ENCODE peak calls at places on chromosomes 7 and 10, in eight cellular contexts. T is T1000; N is B cell; G is PC-3; C is GDM1; Z is dorsolateral prefrontal cortex; J is BE2C; Q is activated CD4-positive, CD25-positive, alpha-beta regulatory T cell treated with anti-CD3 and anti-CD28 coated beads, Interleukin-2, amount 50 U/mL, for 72 hours. H is an unnamed sample.

GRCh38 chr7:159095979-159096411 is 48.7 kb downstream of the VIPR2 start:
- DNase-seq in G (no peak), T (no peak), Q (peak), J (no peak), C (no peak), N (no peak), Z (no peak), H (no peak)

GRCh38 chr7:155885162-155886160 is 73.2 kb upstream of the SHH start:
- DNase-seq in N (no peak), Z (peak), C (no peak), J (no peak), Q (no peak), T (peak), G (peak), H (no peak)

GRCh38 chr10:17808971-17809841 is at the start of gene MRC1:
- DNase-seq in N (no peak), Z (no peak), Q (no peak), J (no peak), T (no peak), C (no peak), G (no peak), H (no peak)

GRCh38 chr7:113608786-113609185 is 310.0 kb downstream of the PPP1R3A start:
- DNase-seq in C (no peak), J (no peak), G (no peak), Z (no peak), Q (no peak), N (no peak), T (no peak), H (no peak)

GRCh38 chr7:35593896-35594295 is 101.0 kb downstream of the HERPUD2 start:
- DNase-seq in C (no peak), T (no peak), J (peak), Z (no peak), G (no peak), Q (peak), N (no peak), H (peak)

GRCh38 chr10:43254199-43254730 is 12.6 kb downstream of the RASGEF1A start:
- DNase-seq in N (no peak), Z (no peak), C (no peak), J (no peak), Q (no peak), G (no peak), T (no peak), H (no peak)

GRCh38 chr10:7333995-7334964 is 76.6 kb downstream of the SFMBT2 start:
- DNase-seq in T (no peak), N (no peak), J (peak), Q (no peak), C (no peak), G (no peak), Z (no peak), H (no peak)

GRCh38 chr10:101895781-101896180 is 52.2 kb upstream of the KCNIP2 start:
- DNase-seq in Z (no peak), G (no peak), J (no peak), C (no peak), N (no peak), Q (no peak), T (no peak), H (no peak)

GRCh38 chr7:141351175-141351574 is 200.0 kb upstream of the AGK start:
- DNase-seq in C (no peak), T (no peak), G (no peak), N (no peak), Z (no peak), Q (no peak), J (no peak), H (no peak)

GRCh38 chr10:103241262-103242011 is 4.2 kb upstream of the RPEL1 start:
- DNase-seq in J (peak), Z (no peak), G (peak), T (no peak), N (no peak), Q (no peak), C (peak), H (no peak)

GRCh38 chr10:123864923-123865322 is 26.7 kb downstream of the CPXM2 start:
- DNase-seq in Z (no peak), N (no peak), Q (no peak), T (no peak), G (no peak), C (no peak), J (no peak), H (no peak)

GRCh38 chr7:157120181-157120580 is 18.5 kb upstream of the UBE3C start:
- DNase-seq in G (no peak), Z (no peak), C (no peak), T (no peak), J (no peak), N (no peak), Q (no peak), H (no peak)

GRCh38 chr10:59698326-59698725 is 11.3 kb downstream of the SLC16A9 start:
- DNase-seq in N (no peak), C (no peak), Q (no peak), J (no peak), T (no peak), G (no peak), Z (no peak), H (no peak)

GRCh38 chr7:38129579-38129978 is 48.5 kb upstream of the STARD3NL start:
- DNase-seq in Z (no peak), C (no peak), Q (no peak), N (no peak), T (no peak), J (no peak), G (no peak), H (no peak)